ENCODE peak calls at places on chromosome 12, in eight cellular contexts. I is GM19239; S is activated T-helper 1 cell treated with anti-CD3 and anti-CD28 coated beads, Interleukin-2, amount 50 U/mL, for 16 hours; R is T-cell; K is HCT116; L is nucleus accumbens; P is Right ventricle myocardium superior; G is amniotic stem cell. C is an unnamed sample.

GRCh38 chr12:41368006-41368405 is 179.9 kb downstream of the PDZRN4 start:
- DNase-seq in I (no peak), S (no peak), R (no peak), K (peak), L (no peak), P (no peak), G (no peak), C (peak)

GRCh38 chr12:100608776-100609175 is 35.3 kb downstream of the GAS2L3 start:
- DNase-seq in I (no peak), S (no peak), R (no peak), K (no peak), L (no peak), P (peak), G (no peak), C (no peak)

GRCh38 chr12:31618228-31619025 is 27.5 kb upstream of the DENND5B start:
- DNase-seq in I (no peak), S (no peak), R (no peak), K (no peak), L (no peak), P (no peak), G (no peak), C (no peak)

GRCh38 chr12:72323881-72324280 is 51.7 kb downstream of the TRHDE start:
- DNase-seq in I (no peak), S (no peak), R (no peak), K (no peak), L (no peak), P (no peak), G (no peak), C (peak)

GRCh38 chr12:143964-144649 is 69.8 kb downstream of the SLC6A12 start:
- DNase-seq in I (no peak), S (no peak), R (no peak), K (no peak), L (peak), P (no peak), G (no peak), C (no peak)

GRCh38 chr12:111359231-111359913 is 9.5 kb downstream of the PHETA1 start:
- DNase-seq in I (no peak), S (no peak), R (no peak), K (no peak), L (no peak), P (no peak), G (no peak), C (no peak)

GRCh38 chr12:2396448-2396871 is 343.7 kb downstream of the CACNA1C start:
- DNase-seq in I (no peak), S (no peak), R (no peak), K (no peak), L (peak), P (peak), G (no peak), C (peak)

GRCh38 chr12:3613641-3614180 is 122.7 kb downstream of the PRMT8 start:
- DNase-seq in I (no peak), S (no peak), R (no peak), K (no peak), L (no peak), P (no peak), G (no peak), C (no peak)

GRCh38 chr12:24227550-24227949 is 278.1 kb upstream of the SOX5 start:
- DNase-seq in I (no peak), S (no peak), R (no peak), K (no peak), L (no peak), P (no peak), G (no peak), C (peak)

GRCh38 chr12:127526925-127527324 is 740.0 kb upstream of the TMEM132C start:
- DNase-seq in I (no peak), S (no peak), R (no peak), K (no peak), L (no peak), P (no peak), G (no peak), C (no peak)

GRCh38 chr12:2233034-2233433 is 180.2 kb downstream of the CACNA1C start:
- DNase-seq in I (no peak), S (no peak), R (no peak), K (no peak), L (no peak), P (no peak), G (peak), C (peak)

GRCh38 chr12:22600226-22600625 is 24.7 kb upstream of the ETNK1 start:
- DNase-seq in I (no peak), S (no peak), R (no peak), K (no peak), L (no peak), P (no peak), G (no peak), C (no peak)

GRCh38 chr12:46609671-46610070 is 216.1 kb downstream of the SLC38A4 start:
- DNase-seq in I (no peak), S (no peak), R (no peak), K (no peak), L (no peak), P (no peak), G (no peak), C (no peak)

GRCh38 chr12:50271724-50272247 is 11.5 kb downstream of the LIMA1 start:
- DNase-seq in I (no peak), S (no peak), R (no peak), K (no peak), L (no peak), P (no peak), G (no peak), C (peak)